ENCODE peak calls at places on chromosome 6, in six cellular contexts. E, K, X, J, Q and S are unnamed samples.
A peak's percentile ranks its signal among the peaks of the same experiment; 100 is the strongest.

GRCh38 chr6:10272591-10272990 is 142.3 kb downstream of the TFAP2A start:
- DNase-seq in E (no peak), K (no peak), X (no peak), J (no peak), Q (no peak), S (no peak)

GRCh38 chr6:157769776-157770430 is 53.1 kb upstream of the SNX9 start:
- DNase-seq in E (peak; percentile 40), K (no peak), X (no peak), J (no peak), Q (no peak), S (no peak)

GRCh38 chr6:155782320-155782730 is 326.7 kb upstream of the NOX3 start:
- DNase-seq in E (peak; percentile 60), K (no peak), X (peak; percentile 12), J (peak; percentile 49), Q (peak; percentile 89), S (peak; percentile 96)

GRCh38 chr6:31473780-31474725 is 23.9 kb upstream of the MICB start:
- DNase-seq in E (peak; percentile 42), K (no peak), X (no peak), J (no peak), Q (no peak), S (peak; percentile 77)

GRCh38 chr6:44712353-44713147 is 325.0 kb downstream of the CDC5L start:
- DNase-seq in E (no peak), K (no peak), X (no peak), J (no peak), Q (no peak), S (no peak)

GRCh38 chr6:114342826-114343781 is at the start of gene HS3ST5:
- DNase-seq in E (no peak), K (peak; percentile 64), X (peak; percentile 12), J (peak; percentile 25), Q (no peak), S (peak; percentile 4)

GRCh38 chr6:129317931-129318820 is 391.8 kb downstream of the ARHGAP18 start:
- DNase-seq in E (peak; percentile 69), K (no peak), X (no peak), J (peak; percentile 25), Q (no peak), S (peak; percentile 92)

GRCh38 chr6:163960128-163960527 is 545.6 kb downstream of the QKI start:
- DNase-seq in E (no peak), K (no peak), X (no peak), J (no peak), Q (no peak), S (no peak)

GRCh38 chr6:11773013-11773412 is 5.6 kb downstream of the ADTRP start:
- DNase-seq in E (no peak), K (no peak), X (no peak), J (no peak), Q (no peak), S (no peak)

GRCh38 chr6:137722749-137723272 is 144.2 kb upstream of the TNFAIP3 start:
- DNase-seq in E (peak; percentile 79), K (no peak), X (no peak), J (no peak), Q (no peak), S (no peak)

GRCh38 chr6:41636803-41637178 is 1.5 kb upstream of the MDFI start:
- DNase-seq in E (no peak), K (no peak), X (no peak), J (peak; percentile 67), Q (no peak), S (no peak)

GRCh38 chr6:111589366-111589765 is 16.3 kb downstream of the TRAF3IP2 start:
- DNase-seq in E (peak; percentile 96), K (peak; percentile 65), X (no peak), J (no peak), Q (no peak), S (peak; percentile 96)

GRCh38 chr6:38279423-38279822 is 360.3 kb downstream of the BTBD9 start:
- DNase-seq in E (peak; percentile 33), K (no peak), X (no peak), J (no peak), Q (no peak), S (no peak)

GRCh38 chr6:56860466-56860865 is 94.4 kb upstream of the BEND6 start:
- DNase-seq in E (no peak), K (no peak), X (no peak), J (no peak), Q (no peak), S (no peak)

GRCh38 chr6:56370591-56371198 is 123.3 kb upstream of the COL21A1 start:
- DNase-seq in E (peak; percentile 90), K (no peak), X (peak; percentile 74), J (peak; percentile 41), Q (peak; percentile 53), S (no peak)

GRCh38 chr6:25312034-25312620 is 33.0 kb downstream of the CARMIL1 start:
- DNase-seq in E (peak; percentile 87), K (no peak), X (no peak), J (peak; percentile 51), Q (no peak), S (no peak)

GRCh38 chr6:166253277-166254229 is 54.6 kb downstream of the PRR18 start:
- DNase-seq in E (no peak), K (peak; percentile 58), X (no peak), J (no peak), Q (no peak), S (no peak)

GRCh38 chr6:35320031-35320410 is 22.3 kb upstream of the PPARD start:
- DNase-seq in E (no peak), K (no peak), X (no peak), J (no peak), Q (no peak), S (no peak)

GRCh38 chr6:35318200-35318844 is 20.7 kb downstream of the DEF6 start:
- DNase-seq in E (peak; percentile 49), K (peak; percentile 91), X (peak; percentile 80), J (peak; percentile 94), Q (no peak), S (peak; percentile 56)

GRCh38 chr6:35318845-35319220 is 21.2 kb downstream of the DEF6 start:
- DNase-seq in E (no peak), K (no peak), X (no peak), J (no peak), Q (no peak), S (no peak)

GRCh38 chr6:35319346-35320030 is 21.9 kb downstream of the DEF6 start:
- DNase-seq in E (no peak), K (no peak), X (no peak), J (no peak), Q (no peak), S (no peak)

DNA sequence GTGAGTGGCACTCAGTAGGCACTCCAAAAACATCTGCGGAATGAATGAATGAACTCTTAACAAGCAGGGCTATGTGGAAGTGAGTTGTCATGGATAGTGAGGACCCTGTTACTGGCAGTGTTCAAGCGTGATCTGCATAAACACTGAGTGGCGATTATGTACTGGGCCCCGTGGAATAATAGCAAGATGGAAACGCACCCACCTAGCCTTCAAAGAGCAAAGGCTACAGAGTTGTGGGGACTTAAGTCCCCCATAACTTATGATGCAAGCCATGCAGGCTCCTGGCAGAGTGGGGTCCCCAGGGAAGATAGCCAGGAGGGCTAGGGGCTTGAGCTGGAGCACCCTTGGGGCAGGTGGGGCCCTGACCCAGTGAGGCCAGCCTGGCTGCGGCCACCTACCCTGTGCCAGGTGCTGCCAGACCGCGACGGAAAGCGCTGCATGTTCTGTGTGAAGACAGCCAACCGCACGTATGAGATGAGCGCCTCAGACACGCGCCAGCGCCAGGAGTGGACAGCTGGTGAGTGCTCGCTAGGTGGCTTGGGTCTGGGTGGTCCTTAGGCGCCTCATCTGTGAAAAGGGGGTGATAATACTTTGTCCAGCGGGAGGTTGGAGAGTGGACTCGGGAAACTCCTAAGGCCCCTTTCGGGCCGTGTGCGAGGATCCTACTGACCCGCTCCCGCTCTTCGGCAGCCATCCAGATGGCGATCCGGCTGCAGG is 20.0 kb downstream of the DEF6 start:
- DNase-seq in E (no peak), K (no peak), X (no peak), J (no peak), Q (no peak), S (no peak)
- H3K4me3 ChIP-seq in E (peak overlapping the region; percentile 66), K (peak overlapping the region; percentile 74), X (peak overlapping the region; percentile 61), J (peak overlapping the region; percentile 60), Q (peak overlapping the region; percentile 63), S (peak overlapping the region; percentile 73)

DNA sequence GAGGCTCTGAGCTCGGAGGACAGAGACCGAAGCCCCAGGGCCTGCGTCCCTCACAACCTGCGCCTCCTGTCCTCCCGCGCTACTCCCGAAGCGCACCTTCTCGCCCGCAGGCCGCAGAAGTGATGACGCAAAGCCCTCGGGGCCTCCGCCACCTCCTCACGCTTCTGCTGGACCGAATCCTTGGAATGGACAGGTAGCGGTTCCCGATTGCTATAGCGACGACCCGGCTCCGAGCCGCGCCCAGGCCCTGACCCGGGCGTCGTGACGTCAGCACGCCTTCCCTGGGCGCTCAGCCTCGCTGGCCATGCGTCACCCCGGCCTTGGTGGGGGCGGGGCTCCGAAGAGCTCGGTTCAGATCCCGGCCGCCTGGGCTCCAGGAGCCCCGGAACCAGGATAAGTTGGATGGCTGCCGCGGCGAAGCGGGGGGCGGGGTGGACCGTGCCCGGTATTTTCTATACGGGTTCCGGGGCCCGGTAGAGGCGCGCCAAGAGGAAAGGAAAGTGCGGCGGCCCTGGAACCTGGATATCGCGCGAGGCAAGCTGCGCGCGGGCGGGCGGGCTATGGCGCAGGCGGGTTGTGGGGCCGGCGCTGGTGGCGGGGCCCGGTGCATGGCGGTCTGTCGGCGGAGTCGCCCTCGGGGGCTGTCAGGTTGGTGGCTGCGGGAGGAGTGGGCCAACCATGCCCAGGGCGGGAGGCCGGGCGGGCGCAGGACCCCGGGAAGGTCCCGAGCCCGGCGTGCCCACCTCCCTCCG is at the start of gene ZNF76:
- DNase-seq in E (peak; percentile 94), K (peak; percentile 99), X (peak; percentile 97), J (peak; percentile 98), Q (peak; percentile 42), S (peak; percentile 74)
- TF ChIP-seq CTCF in E (no peak), K (no peak), X (no peak), J (no peak), Q (no peak), S (no peak)

GRCh38 chr6:27889275-27889627 is 22.9 kb downstream of the OR2B2 start:
- DNase-seq in E (no peak), K (no peak), X (no peak), J (no peak), Q (no peak), S (no peak)

GRCh38 chr6:27888576-27888975 is 23.6 kb downstream of the OR2B2 start:
- DNase-seq in E (no peak), K (no peak), X (no peak), J (no peak), Q (no peak), S (no peak)

GRCh38 chr6:27890351-27891299 is 21.6 kb downstream of the OR2B2 start:
- DNase-seq in E (peak; percentile 93), K (peak; percentile 58), X (no peak), J (peak; percentile 87), Q (peak; percentile 82), S (peak; percentile 88)

GRCh38 chr6:27891300-27891913 is 20.8 kb downstream of the OR2B2 start:
- DNase-seq in E (no peak), K (no peak), X (no peak), J (no peak), Q (no peak), S (no peak)

GRCh38 chr6:27889628-27890315 is 22.4 kb downstream of the OR2B2 start:
- DNase-seq in E (no peak), K (no peak), X (no peak), J (peak; percentile 37), Q (no peak), S (no peak)
- H3K4me3 ChIP-seq in E (peak overlapping the region; percentile 69), K (peak overlapping the region; percentile 54), X (peak overlapping the region; percentile 49), J (peak overlapping the region; percentile 42), Q (peak overlapping the region; percentile 62), S (peak overlapping the region; percentile 58)

DNA sequence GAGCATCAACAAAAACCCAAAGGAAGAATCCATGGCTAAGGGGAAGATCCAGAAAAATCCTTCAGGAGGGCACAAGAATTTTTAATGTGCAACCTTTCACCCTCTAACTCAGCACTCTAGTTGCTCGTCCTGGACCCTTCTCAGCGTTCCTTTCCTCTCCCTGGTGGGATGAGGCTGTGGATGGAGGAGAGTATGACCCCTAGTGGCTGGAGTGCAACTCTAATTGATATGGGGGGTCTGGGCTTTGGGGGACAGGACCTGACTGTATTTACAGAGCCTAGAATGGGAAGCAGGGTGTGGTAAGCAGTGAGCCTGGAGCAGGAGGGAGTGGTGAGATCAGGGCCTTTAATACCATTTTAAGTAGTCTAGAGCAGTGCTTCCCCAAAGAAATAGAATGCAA is 83.9 kb upstream of the CEP85L start:
- DNase-seq in E (no peak), K (no peak), X (no peak), J (no peak), Q (no peak), S (no peak)
- TF ChIP-seq CTCF in E (peak; percentile 44), K (peak; percentile 23), X (no peak), J (no peak), Q (peak; percentile 43), S (peak; percentile 55)